ENCODE peak calls at places on chromosome 11, in five cellular contexts. One of them, this sample, is unnamed.

GRCh38 chr11:103476874-103477273 is 367.6 kb downstream of the DYNC2H1 start:
- DNase-seq in colonic mucosa: no peak
- DNase-seq in A549: no peak
- DNase-seq in mammary epithelial cell: no peak
- DNase-seq in cardiac fibroblast: no peak
- DNase-seq in this sample: no peak

GRCh38 chr11:64146036-64146943 is 19.6 kb downstream of the MACROD1 start:
- DNase-seq in mammary epithelial cell: peak
- DNase-seq in A549: peak
- DNase-seq in colonic mucosa: peak
- DNase-seq in cardiac fibroblast: peak
- DNase-seq in this sample: no peak

GRCh38 chr11:128523616-128524015 is 63.7 kb downstream of the ETS1 start:
- DNase-seq in mammary epithelial cell: peak
- DNase-seq in colonic mucosa: no peak
- DNase-seq in cardiac fibroblast: peak
- DNase-seq in A549: no peak
- DNase-seq in this sample: no peak

GRCh38 chr11:91997178-91997577 is 227.4 kb upstream of the FAT3 start:
- DNase-seq in mammary epithelial cell: no peak
- DNase-seq in colonic mucosa: no peak
- DNase-seq in cardiac fibroblast: no peak
- DNase-seq in A549: no peak
- DNase-seq in this sample: no peak

GRCh38 chr11:14537134-14537599 is 17.0 kb upstream of the PSMA1 start:
- DNase-seq in A549: peak
- DNase-seq in colonic mucosa: peak
- DNase-seq in mammary epithelial cell: peak
- DNase-seq in cardiac fibroblast: peak
- DNase-seq in this sample: no peak

GRCh38 chr11:2131371-2132228 is 7.6 kb downstream of the IGF2 start:
- DNase-seq in colonic mucosa: no peak
- DNase-seq in A549: no peak
- DNase-seq in mammary epithelial cell: no peak
- DNase-seq in cardiac fibroblast: no peak
- DNase-seq in this sample: no peak

GRCh38 chr11:119699227-119699626 is 29.8 kb downstream of the NECTIN1 start:
- DNase-seq in mammary epithelial cell: peak
- DNase-seq in A549: no peak
- DNase-seq in cardiac fibroblast: peak
- DNase-seq in colonic mucosa: peak
- DNase-seq in this sample: no peak

GRCh38 chr11:69471329-69472052 is 10.0 kb upstream of the LINC01488 start:
- DNase-seq in A549: no peak
- DNase-seq in mammary epithelial cell: no peak
- DNase-seq in cardiac fibroblast: peak
- DNase-seq in colonic mucosa: no peak
- DNase-seq in this sample: no peak

GRCh38 chr11:75793966-75794365 is 21.0 kb upstream of the UVRAG start:
- DNase-seq in mammary epithelial cell: no peak
- DNase-seq in cardiac fibroblast: no peak
- DNase-seq in colonic mucosa: no peak
- DNase-seq in A549: no peak
- DNase-seq in this sample: no peak

GRCh38 chr11:45803981-45804805 is 756 bp upstream of the SLC35C1 start:
- DNase-seq in cardiac fibroblast: peak
- DNase-seq in colonic mucosa: peak
- DNase-seq in mammary epithelial cell: peak
- DNase-seq in A549: peak
- DNase-seq in this sample: no peak

GRCh38 chr11:124762077-124762623 is at the start of gene ESAM:
- DNase-seq in mammary epithelial cell: no peak
- DNase-seq in colonic mucosa: peak
- DNase-seq in cardiac fibroblast: no peak
- DNase-seq in A549: peak
- DNase-seq in this sample: no peak

GRCh38 chr11:128208329-128209220 is 378.8 kb downstream of the ETS1 start:
- DNase-seq in colonic mucosa: no peak
- DNase-seq in mammary epithelial cell: peak
- DNase-seq in A549: peak
- DNase-seq in cardiac fibroblast: peak
- DNase-seq in this sample: no peak

GRCh38 chr11:64558065-64558745 is 32.8 kb upstream of the SLC22A12 start:
- DNase-seq in cardiac fibroblast: no peak
- DNase-seq in mammary epithelial cell: no peak
- DNase-seq in colonic mucosa: no peak
- DNase-seq in A549: no peak
- DNase-seq in this sample: no peak

GRCh38 chr11:107969219-107969618 is 39.5 kb upstream of the CUL5 start:
- DNase-seq in mammary epithelial cell: no peak
- DNase-seq in cardiac fibroblast: peak
- DNase-seq in A549: peak
- DNase-seq in colonic mucosa: no peak
- DNase-seq in this sample: no peak

GRCh38 chr11:77175869-77176539 is 48.0 kb downstream of the MYO7A start:
- DNase-seq in cardiac fibroblast: no peak
- DNase-seq in mammary epithelial cell: no peak
- DNase-seq in colonic mucosa: no peak
- DNase-seq in A549: no peak
- DNase-seq in this sample: no peak

GRCh38 chr11:65366340-65366773 is 11.8 kb downstream of the TIGD3 start:
- DNase-seq in A549: peak
- DNase-seq in mammary epithelial cell: peak
- DNase-seq in colonic mucosa: peak
- DNase-seq in cardiac fibroblast: peak
- DNase-seq in this sample: peak

GRCh38 chr11:783581-784015 is 6.3 kb downstream of the CEND1 start:
- DNase-seq in mammary epithelial cell: peak
- DNase-seq in cardiac fibroblast: peak
- DNase-seq in A549: peak
- DNase-seq in colonic mucosa: peak
- DNase-seq in this sample: no peak

GRCh38 chr11:34548278-34548677 is 34.7 kb upstream of the ELF5 start:
- DNase-seq in A549: no peak
- DNase-seq in mammary epithelial cell: no peak
- DNase-seq in cardiac fibroblast: no peak
- DNase-seq in colonic mucosa: no peak
- DNase-seq in this sample: no peak

GRCh38 chr11:34552270-34552669 is 38.7 kb upstream of the ELF5 start:
- DNase-seq in colonic mucosa: no peak
- DNase-seq in A549: no peak
- DNase-seq in mammary epithelial cell: no peak
- DNase-seq in cardiac fibroblast: no peak
- DNase-seq in this sample: no peak

GRCh38 chr11:34549271-34549670 is 35.7 kb upstream of the ELF5 start:
- DNase-seq in colonic mucosa: no peak
- DNase-seq in mammary epithelial cell: no peak
- DNase-seq in cardiac fibroblast: no peak
- DNase-seq in A549: no peak
- DNase-seq in this sample: no peak

GRCh38 chr11:34542085-34542484 is 28.5 kb upstream of the ELF5 start:
- DNase-seq in colonic mucosa: no peak
- DNase-seq in cardiac fibroblast: no peak
- DNase-seq in A549: no peak
- DNase-seq in mammary epithelial cell: no peak
- DNase-seq in this sample: no peak

GRCh38 chr11:34546511-34547206 is 33.1 kb upstream of the ELF5 start:
- DNase-seq in A549: no peak
- DNase-seq in cardiac fibroblast: no peak
- DNase-seq in mammary epithelial cell: peak
- DNase-seq in colonic mucosa: no peak
- DNase-seq in this sample: no peak
- TF ChIP-seq CTCF in A549: no peak
- TF ChIP-seq CTCF in cardiac fibroblast: no peak
- TF ChIP-seq CTCF in mammary epithelial cell: no peak
- TF ChIP-seq CTCF in colonic mucosa: no peak
- TF ChIP-seq CTCF in this sample: no peak

DNA sequence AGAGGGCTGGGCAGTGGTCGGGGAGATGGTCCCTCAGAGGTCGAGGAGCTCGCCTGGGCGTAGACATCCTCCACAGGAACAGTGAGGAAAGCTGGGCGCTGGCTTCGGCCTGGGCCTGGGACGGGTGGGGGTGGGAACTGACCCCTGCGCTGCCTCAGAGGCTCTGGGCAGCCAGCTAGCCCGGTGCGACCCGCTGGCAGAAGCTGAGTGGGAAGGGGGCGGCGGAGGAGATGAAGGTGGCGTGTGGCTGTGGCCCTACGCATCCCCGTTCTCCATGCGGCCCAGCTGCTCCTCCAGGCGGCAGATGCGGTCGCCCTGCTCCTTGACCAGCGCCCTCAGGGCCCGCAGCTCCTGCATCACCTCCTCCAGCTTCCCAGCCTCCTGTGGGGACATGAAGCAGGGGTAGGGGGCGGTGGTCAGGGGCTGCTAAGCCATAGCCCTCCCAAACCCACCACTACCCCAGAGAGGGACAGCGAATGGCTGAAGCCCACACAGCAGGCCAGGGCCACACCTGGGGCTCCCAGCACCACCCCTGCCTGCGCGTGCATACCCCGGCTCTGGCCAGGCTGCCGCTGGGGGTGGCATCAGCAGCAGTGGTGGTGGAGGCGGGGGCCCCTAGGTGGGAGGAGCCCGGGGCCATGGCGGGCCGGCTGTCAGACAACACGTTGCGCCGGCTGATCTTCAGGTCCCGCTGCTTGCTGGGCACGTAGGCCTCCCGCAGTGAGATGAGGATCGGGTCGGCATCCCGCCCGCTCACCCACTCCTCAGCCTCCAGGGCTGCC is 830 bp upstream of the PTPRCAP start:
- DNase-seq in mammary epithelial cell: no peak
- DNase-seq in cardiac fibroblast: no peak
- DNase-seq in A549: no peak
- DNase-seq in colonic mucosa: no peak
- DNase-seq in this sample: no peak
- H3K4me3 ChIP-seq in mammary epithelial cell: no peak
- H3K4me3 ChIP-seq in cardiac fibroblast: no peak
- H3K4me3 ChIP-seq in A549: no peak
- H3K4me3 ChIP-seq in colonic mucosa: peak
- H3K4me3 ChIP-seq in this sample: peak

DNA sequence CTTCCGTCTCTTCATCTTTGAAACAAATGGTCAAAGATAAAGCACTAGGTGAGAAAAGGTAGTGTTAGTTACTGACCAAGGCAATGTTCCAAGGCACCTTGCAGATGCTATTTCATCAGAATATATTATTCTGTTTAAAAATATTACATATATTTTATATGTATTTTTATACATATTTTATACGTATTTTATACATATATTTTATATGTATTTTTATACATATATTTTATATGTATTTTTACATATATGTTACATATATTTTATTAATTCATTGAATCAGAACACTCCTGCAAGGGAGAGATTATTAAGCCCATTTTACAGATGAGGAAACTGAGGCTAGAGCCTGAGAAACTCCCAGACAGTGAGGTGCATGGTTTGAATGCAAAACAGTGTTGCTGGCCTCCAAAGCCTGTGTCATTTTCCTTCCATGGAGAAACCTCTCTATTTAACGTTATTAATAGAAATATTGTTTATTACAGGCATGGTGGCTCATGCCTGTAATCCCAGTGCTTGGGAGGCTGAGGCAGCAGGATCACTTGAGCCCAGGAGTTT is 120.6 kb upstream of the CD82 start:
- DNase-seq in A549: no peak
- DNase-seq in cardiac fibroblast: no peak
- DNase-seq in colonic mucosa: no peak
- DNase-seq in mammary epithelial cell: no peak
- DNase-seq in this sample: no peak
- TF ChIP-seq CTCF in A549: no peak
- TF ChIP-seq CTCF in cardiac fibroblast: no peak
- TF ChIP-seq CTCF in colonic mucosa: no peak
- TF ChIP-seq CTCF in mammary epithelial cell: no peak
- TF ChIP-seq CTCF in this sample: no peak

DNA sequence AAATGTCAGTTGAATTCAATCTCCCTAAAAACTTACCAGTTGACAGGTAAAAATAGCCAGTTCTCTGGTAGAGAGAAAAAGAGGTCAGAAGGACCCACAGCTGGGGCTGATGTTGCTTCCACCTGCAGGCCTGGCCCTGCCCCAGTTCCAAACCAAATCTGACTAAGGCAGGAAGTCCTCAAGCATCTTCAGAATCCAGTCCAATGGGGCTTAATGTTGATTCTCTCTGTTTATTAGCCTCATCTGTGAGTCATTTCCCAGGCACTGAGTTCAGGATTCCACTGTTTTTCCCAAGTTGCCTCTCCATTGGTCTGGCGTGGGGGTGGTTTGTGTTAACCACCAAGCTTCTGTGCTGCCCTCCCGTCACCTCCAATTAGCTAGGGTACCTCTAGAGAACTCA is 601.8 kb downstream of the INSC start:
- DNase-seq in mammary epithelial cell: peak
- DNase-seq in A549: no peak
- DNase-seq in cardiac fibroblast: peak
- DNase-seq in colonic mucosa: no peak
- DNase-seq in this sample: no peak
- H3K4me3 ChIP-seq in mammary epithelial cell: no peak
- H3K4me3 ChIP-seq in A549: no peak
- H3K4me3 ChIP-seq in cardiac fibroblast: no peak
- H3K4me3 ChIP-seq in colonic mucosa: no peak
- H3K4me3 ChIP-seq in this sample: no peak

DNA sequence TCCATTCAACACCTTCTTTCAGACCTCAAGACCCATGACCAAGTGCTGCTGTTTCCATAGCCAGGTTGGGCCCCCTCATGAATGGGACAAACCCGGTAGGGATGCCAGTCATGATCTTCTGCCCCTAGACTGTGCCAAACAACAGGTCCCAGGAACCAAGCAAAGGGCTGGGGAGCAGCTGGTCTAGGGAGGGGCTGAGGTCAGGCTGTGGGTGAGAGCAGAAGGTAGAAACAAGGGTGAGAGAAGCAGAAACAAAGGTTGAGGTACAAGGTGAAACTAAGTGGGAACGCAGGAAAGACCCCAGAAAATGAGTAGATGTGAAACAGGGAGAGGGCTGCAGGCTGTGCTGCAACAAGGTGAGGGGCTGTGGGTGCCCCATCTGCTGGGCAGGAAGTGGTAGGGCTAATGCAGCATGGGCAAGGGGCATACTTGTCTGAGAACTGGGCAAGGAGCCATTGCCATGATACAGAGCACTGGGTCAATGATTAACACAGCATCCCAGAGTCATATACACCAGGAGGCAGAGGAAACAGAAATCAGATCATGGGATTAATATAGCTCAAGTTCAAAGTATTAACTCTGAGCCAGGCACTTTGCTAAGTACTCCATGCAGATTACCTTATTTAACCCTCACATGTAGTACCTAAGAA is 45.9 kb downstream of the SLC1A2 start:
- DNase-seq in colonic mucosa: peak
- DNase-seq in mammary epithelial cell: no peak
- DNase-seq in cardiac fibroblast: no peak
- DNase-seq in A549: peak
- DNase-seq in this sample: no peak
- TF ChIP-seq CTCF in colonic mucosa: no peak
- TF ChIP-seq CTCF in mammary epithelial cell: no peak
- TF ChIP-seq CTCF in cardiac fibroblast: no peak
- TF ChIP-seq CTCF in A549: peak
- TF ChIP-seq CTCF in this sample: no peak

GRCh38 chr11:118180300-118180703 is 3.9 kb upstream of the SCN2B start:
- DNase-seq in mammary epithelial cell: peak
- DNase-seq in colonic mucosa: no peak
- DNase-seq in A549: peak
- DNase-seq in cardiac fibroblast: peak
- DNase-seq in this sample: no peak
- H3K4me3 ChIP-seq in mammary epithelial cell: no peak
- H3K4me3 ChIP-seq in colonic mucosa: no peak
- H3K4me3 ChIP-seq in A549: no peak
- H3K4me3 ChIP-seq in cardiac fibroblast: no peak
- H3K4me3 ChIP-seq in this sample: no peak